ENCODE peak calls at places on chromosomes 13 and 19, in six cellular contexts. S is IMR-90, L is H9, X is H1, B is mesenchymal stem cell, U is trophoblast cell. Y is an unnamed sample.

GRCh38 chr19:1489463-1489971 is 633 bp downstream of the PCSK4 start:
- DNase-seq in X (no peak), U (no peak), S (no peak), B (no peak), L (no peak), Y (no peak)

GRCh38 chr19:57583521-57584416 is at the start of gene ZIK1:
- DNase-seq in X (peak; percentile 92), S (peak; percentile 92), U (peak; percentile 29), L (peak; percentile 97), B (peak; percentile 93), Y (peak; percentile 95)

GRCh38 chr19:47230122-47230920 is 678 bp downstream of the BBC3 start:
- DNase-seq in L (peak; percentile 73), B (peak; percentile 56), S (peak; percentile 18), X (no peak), U (no peak), Y (no peak)

GRCh38 chr19:41993612-41994483 is at the start of gene ATP1A3:
- DNase-seq in B (peak; percentile 33), S (peak; percentile 21), L (peak; percentile 79), U (no peak), X (no peak), Y (peak; percentile 65)

GRCh38 chr13:73259061-73259908 is 200.5 kb downstream of the KLF5 start:
- DNase-seq in U (no peak), X (no peak), S (peak; percentile 12), B (peak; percentile 83), L (no peak), Y (no peak)

GRCh38 chr13:39306639-39307589 is 268.7 kb downstream of the NHLRC3 start:
- DNase-seq in B (no peak), X (no peak), L (no peak), S (no peak), U (no peak), Y (no peak)

GRCh38 chr13:67258482-67258881 is 28.3 kb upstream of the PCDH9 start:
- DNase-seq in B (peak; percentile 6), U (no peak), S (no peak), L (peak; percentile 61), X (peak; percentile 36), Y (no peak)

GRCh38 chr19:12757544-12758274 is 6.1 kb downstream of the BEST2 start:
- DNase-seq in L (peak; percentile 95), U (peak; percentile 95), B (peak; percentile 77), S (peak; percentile 61), X (peak; percentile 83), Y (peak; percentile 80)

GRCh38 chr13:52053460-52053859 is 29.0 kb downstream of the UTP14C start:
- DNase-seq in U (peak; percentile 74), S (no peak), B (peak; percentile 6), X (no peak), L (no peak), Y (no peak)

GRCh38 chr13:39326471-39326870 is 276.5 kb downstream of the LHFPL6 start:
- DNase-seq in B (peak; percentile 65), L (no peak), X (no peak), U (no peak), S (no peak), Y (no peak)

GRCh38 chr13:64130170-64130569 is 2714.5 kb upstream of the PCDH20 start:
- DNase-seq in X (no peak), U (no peak), L (peak; percentile 13), S (no peak), B (no peak), Y (no peak)

GRCh38 chr19:46616631-46617322 is 8.1 kb downstream of the PTGIR start:
- DNase-seq in B (peak; percentile 73), L (peak; percentile 82), U (peak; percentile 27), S (peak; percentile 85), X (no peak), Y (no peak)

GRCh38 chr13:112692104-112692503 is 2.3 kb downstream of the ATP11A start:
- DNase-seq in S (no peak), L (peak; percentile 18), X (no peak), U (no peak), B (no peak), Y (no peak)

GRCh38 chr19:40279761-40280607 is 5.2 kb downstream of the AKT2 start:
- DNase-seq in B (no peak), X (no peak), L (no peak), S (no peak), U (no peak), Y (no peak)

GRCh38 chr19:54096642-54097106 is 3.9 kb downstream of the OSCAR start:
- DNase-seq in L (peak; percentile 65), S (peak; percentile 17), B (peak; percentile 47), U (no peak), X (no peak), Y (no peak)

GRCh38 chr13:29105779-29106178 is 285.6 kb downstream of the MTUS2 start:
- DNase-seq in U (peak; percentile 3), S (no peak), L (peak; percentile 51), B (no peak), X (no peak), Y (no peak)

GRCh38 chr13:28333204-28333900 is 161.6 kb downstream of the FLT1 start:
- DNase-seq in B (no peak), X (no peak), U (no peak), S (no peak), L (no peak), Y (no peak)

GRCh38 chr13:41639955-41640780 is 182.8 kb downstream of the RGCC start:
- DNase-seq in S (no peak), L (no peak), U (no peak), B (peak; percentile 52), X (no peak), Y (no peak)

GRCh38 chr13:41645313-41645712 is 188.0 kb downstream of the RGCC start:
- DNase-seq in S (peak; percentile 90), L (no peak), B (peak; percentile 72), U (peak; percentile 75), X (no peak), Y (no peak)

GRCh38 chr13:41643502-41643901 is 186.2 kb downstream of the RGCC start:
- DNase-seq in L (no peak), B (no peak), U (no peak), X (no peak), S (no peak), Y (no peak)

GRCh38 chr13:41648314-41648935 is 191.1 kb downstream of the RGCC start:
- DNase-seq in S (peak; percentile 72), L (no peak), U (no peak), B (peak; percentile 11), X (no peak), Y (no peak)

GRCh38 chr13:41644742-41645141 is 187.4 kb downstream of the RGCC start:
- DNase-seq in B (no peak), U (no peak), L (no peak), X (no peak), S (no peak), Y (no peak)
- H3K4me2 ChIP-seq in B (no peak overlapping the region), U (no peak overlapping the region), L (no peak overlapping the region), X (no peak overlapping the region), S (peak overlapping the region; percentile 16), Y (no peak overlapping the region)

GRCh38 chr13:32174366-32174765 is 140.8 kb downstream of the ZAR1L start:
- DNase-seq in B (no peak), L (no peak), X (no peak), U (no peak), S (no peak), Y (no peak)

GRCh38 chr13:32176696-32177095 is 138.5 kb downstream of the ZAR1L start:
- DNase-seq in X (no peak), S (no peak), U (no peak), B (no peak), L (no peak), Y (no peak)

GRCh38 chr13:32175307-32175706 is 139.9 kb downstream of the ZAR1L start:
- DNase-seq in L (no peak), X (no peak), S (no peak), B (no peak), U (no peak), Y (no peak)

GRCh38 chr13:32178763-32179162 is 136.4 kb downstream of the ZAR1L start:
- DNase-seq in X (no peak), L (no peak), B (no peak), S (no peak), U (no peak), Y (no peak)

GRCh38 chr13:32175943-32176342 is 139.2 kb downstream of the ZAR1L start:
- DNase-seq in L (no peak), X (no peak), U (no peak), B (no peak), S (no peak), Y (no peak)
- H3K14ac ChIP-seq in L (no peak overlapping the region), X (no peak overlapping the region), U (no peak overlapping the region), B (no peak overlapping the region), S (no peak overlapping the region), Y (no peak overlapping the region)

DNA sequence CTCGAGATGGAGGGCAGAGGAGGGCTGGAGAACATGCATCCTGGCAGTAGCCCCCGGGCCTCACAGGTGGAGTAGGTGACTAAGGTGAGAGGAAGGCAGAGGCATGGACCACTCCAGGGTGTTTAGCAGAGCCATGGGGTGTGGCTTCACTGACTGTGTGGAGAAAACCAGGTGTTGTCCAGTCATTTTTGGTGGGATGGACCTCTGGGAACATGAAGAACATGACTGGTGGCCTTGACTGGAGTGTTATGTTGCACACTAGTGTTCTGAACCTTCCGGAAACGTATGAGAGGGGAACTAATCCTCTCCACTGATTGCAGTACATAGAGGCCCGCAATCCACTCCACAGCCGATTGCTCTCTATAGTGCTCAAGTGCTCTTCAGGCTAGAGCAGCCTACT is 16.9 kb downstream of the MED26 start:
- DNase-seq in X (no peak), S (no peak), B (no peak), U (peak; percentile 50), L (no peak), Y (no peak)
- H3K4me1 ChIP-seq in X (no peaks in the 10 kb centered on the region), S (peaks cover 7% of the 10 kb centered on the region), B (peaks cover 13% of the 10 kb centered on the region), U (peaks cover 12% of the 10 kb centered on the region), L (no peaks in the 10 kb centered on the region), Y (no peaks in the 10 kb centered on the region)

GRCh38 chr19:10760268-10760944 is 42.5 kb downstream of the DNM2 start:
- DNase-seq in X (no peak), U (peak; percentile 31), S (no peak), B (peak; percentile 49), L (no peak), Y (no peak)
- H3K4me2 ChIP-seq in X (no peak overlapping the region), U (no peak overlapping the region), S (no peak overlapping the region), B (no peak overlapping the region), L (no peak overlapping the region), Y (no peak overlapping the region)

GRCh38 chr13:44064376-44064775 is 184.7 kb downstream of the LACC1 start:
- DNase-seq in U (peak; percentile 42), B (no peak), X (no peak), L (no peak), S (no peak), Y (no peak)
- H3K14ac ChIP-seq in U (no peak overlapping the region), B (no peak overlapping the region), X (no peak overlapping the region), L (no peak overlapping the region), S (no peak overlapping the region), Y (no peak overlapping the region)

DNA sequence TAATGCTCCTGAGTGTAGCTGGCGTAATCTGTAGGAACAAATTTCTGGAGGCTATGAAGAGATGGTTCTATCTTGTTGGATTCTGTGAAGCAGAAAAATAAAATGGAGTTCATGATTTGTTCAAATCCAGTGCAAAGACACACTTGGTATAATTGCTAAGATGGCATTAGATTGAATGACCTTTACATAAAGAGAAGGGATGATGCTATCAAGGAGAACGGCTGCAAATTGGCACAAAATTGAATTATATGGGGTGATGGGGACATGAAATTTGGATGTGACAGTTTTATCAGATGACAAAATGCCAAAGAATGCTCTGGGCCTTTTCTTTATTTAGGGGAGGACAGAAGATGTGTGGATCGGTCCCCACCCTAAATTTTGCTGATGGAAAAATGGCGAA is 4.0 kb downstream of the METTL21C start:
- DNase-seq in X (no peak), L (no peak), U (no peak), B (no peak), S (no peak), Y (no peak)
- H3K4me1 ChIP-seq in X (peaks cover 10% of the 10 kb centered on the region), L (peaks cover 6% of the 10 kb centered on the region), U (peaks cover 2% of the 10 kb centered on the region), B (peaks cover 19% of the 10 kb centered on the region), S (no peaks in the 10 kb centered on the region), Y (peaks cover 19% of the 10 kb centered on the region)